ENCODE peak calls at places on chromosome 19, in eight cellular contexts. One of them, this sample, is unnamed.

GRCh38 chr19:56622374-56622773 is 20.6 kb upstream of the SMIM17 start:
- DNase-seq in CD8-positive, alpha-beta memory T cell: no peak
- DNase-seq in mucosa of gallbladder: no peak
- DNase-seq in T47D: no peak
- DNase-seq in activated CD4-positive, alpha-beta T cell treated with anti-CD3 and anti-CD28 coated beads for 4 hours: no peak
- DNase-seq in AG09309: no peak
- DNase-seq in neural progenitor cell: no peak
- DNase-seq in HTR-8/SVneo: no peak
- DNase-seq in this sample: no peak

GRCh38 chr19:10010247-10010691 is at the start of gene COL5A3:
- DNase-seq in neural progenitor cell: peak
- DNase-seq in T47D: no peak
- DNase-seq in AG09309: no peak
- DNase-seq in activated CD4-positive, alpha-beta T cell treated with anti-CD3 and anti-CD28 coated beads for 4 hours: no peak
- DNase-seq in mucosa of gallbladder: peak
- DNase-seq in HTR-8/SVneo: no peak
- DNase-seq in CD8-positive, alpha-beta memory T cell: no peak
- DNase-seq in this sample: no peak

GRCh38 chr19:8571006-8571411 is 6.2 kb downstream of the MYO1F start:
- DNase-seq in T47D: peak
- DNase-seq in CD8-positive, alpha-beta memory T cell: peak
- DNase-seq in neural progenitor cell: no peak
- DNase-seq in AG09309: no peak
- DNase-seq in HTR-8/SVneo: peak
- DNase-seq in activated CD4-positive, alpha-beta T cell treated with anti-CD3 and anti-CD28 coated beads for 4 hours: peak
- DNase-seq in mucosa of gallbladder: peak
- DNase-seq in this sample: no peak

GRCh38 chr19:10566658-10567410 is 1.0 kb upstream of the KRI1 start:
- DNase-seq in neural progenitor cell: no peak
- DNase-seq in AG09309: no peak
- DNase-seq in T47D: no peak
- DNase-seq in activated CD4-positive, alpha-beta T cell treated with anti-CD3 and anti-CD28 coated beads for 4 hours: peak
- DNase-seq in mucosa of gallbladder: no peak
- DNase-seq in HTR-8/SVneo: no peak
- DNase-seq in CD8-positive, alpha-beta memory T cell: peak
- DNase-seq in this sample: peak

GRCh38 chr19:6023085-6023682 is 45.2 kb upstream of the RANBP3 start:
- DNase-seq in activated CD4-positive, alpha-beta T cell treated with anti-CD3 and anti-CD28 coated beads for 4 hours: no peak
- DNase-seq in HTR-8/SVneo: peak
- DNase-seq in T47D: no peak
- DNase-seq in neural progenitor cell: no peak
- DNase-seq in mucosa of gallbladder: no peak
- DNase-seq in CD8-positive, alpha-beta memory T cell: peak
- DNase-seq in AG09309: no peak
- DNase-seq in this sample: no peak

GRCh38 chr19:5593245-5593962 is 25.7 kb upstream of the TINCR start:
- DNase-seq in HTR-8/SVneo: no peak
- DNase-seq in mucosa of gallbladder: no peak
- DNase-seq in neural progenitor cell: no peak
- DNase-seq in activated CD4-positive, alpha-beta T cell treated with anti-CD3 and anti-CD28 coated beads for 4 hours: no peak
- DNase-seq in CD8-positive, alpha-beta memory T cell: no peak
- DNase-seq in AG09309: no peak
- DNase-seq in T47D: no peak
- DNase-seq in this sample: no peak

GRCh38 chr19:31356587-31357314 is 7.5 kb upstream of the TSHZ3 start:
- DNase-seq in activated CD4-positive, alpha-beta T cell treated with anti-CD3 and anti-CD28 coated beads for 4 hours: peak
- DNase-seq in T47D: no peak
- DNase-seq in HTR-8/SVneo: no peak
- DNase-seq in neural progenitor cell: peak
- DNase-seq in CD8-positive, alpha-beta memory T cell: peak
- DNase-seq in AG09309: no peak
- DNase-seq in mucosa of gallbladder: no peak
- DNase-seq in this sample: no peak

GRCh38 chr19:3031607-3031867 is 2.5 kb upstream of the TLE2 start:
- DNase-seq in activated CD4-positive, alpha-beta T cell treated with anti-CD3 and anti-CD28 coated beads for 4 hours: no peak
- DNase-seq in HTR-8/SVneo: no peak
- DNase-seq in AG09309: no peak
- DNase-seq in CD8-positive, alpha-beta memory T cell: no peak
- DNase-seq in mucosa of gallbladder: no peak
- DNase-seq in T47D: no peak
- DNase-seq in neural progenitor cell: no peak
- DNase-seq in this sample: no peak

GRCh38 chr19:17553256-17553655 is 2.2 kb upstream of the COLGALT1 start:
- DNase-seq in mucosa of gallbladder: peak
- DNase-seq in AG09309: peak
- DNase-seq in T47D: no peak
- DNase-seq in CD8-positive, alpha-beta memory T cell: no peak
- DNase-seq in activated CD4-positive, alpha-beta T cell treated with anti-CD3 and anti-CD28 coated beads for 4 hours: no peak
- DNase-seq in HTR-8/SVneo: peak
- DNase-seq in neural progenitor cell: peak
- DNase-seq in this sample: no peak

GRCh38 chr19:6086081-6086858 is 24.0 kb downstream of the RFX2 start:
- DNase-seq in AG09309: no peak
- DNase-seq in T47D: no peak
- DNase-seq in CD8-positive, alpha-beta memory T cell: no peak
- DNase-seq in neural progenitor cell: no peak
- DNase-seq in activated CD4-positive, alpha-beta T cell treated with anti-CD3 and anti-CD28 coated beads for 4 hours: no peak
- DNase-seq in HTR-8/SVneo: no peak
- DNase-seq in mucosa of gallbladder: no peak
- DNase-seq in this sample: no peak

GRCh38 chr19:55526216-55527196 is 10.4 kb downstream of the SBK2 start:
- DNase-seq in CD8-positive, alpha-beta memory T cell: no peak
- DNase-seq in neural progenitor cell: no peak
- DNase-seq in activated CD4-positive, alpha-beta T cell treated with anti-CD3 and anti-CD28 coated beads for 4 hours: no peak
- DNase-seq in AG09309: no peak
- DNase-seq in mucosa of gallbladder: peak
- DNase-seq in HTR-8/SVneo: no peak
- DNase-seq in T47D: peak
- DNase-seq in this sample: no peak

GRCh38 chr19:56085571-56086275 is 35.4 kb downstream of the ZNF787 start:
- DNase-seq in HTR-8/SVneo: no peak
- DNase-seq in mucosa of gallbladder: no peak
- DNase-seq in T47D: no peak
- DNase-seq in CD8-positive, alpha-beta memory T cell: no peak
- DNase-seq in activated CD4-positive, alpha-beta T cell treated with anti-CD3 and anti-CD28 coated beads for 4 hours: no peak
- DNase-seq in neural progenitor cell: no peak
- DNase-seq in AG09309: no peak
- DNase-seq in this sample: no peak

GRCh38 chr19:41887711-41888382 is 4.9 kb downstream of the ARHGEF1 start:
- DNase-seq in HTR-8/SVneo: peak
- DNase-seq in neural progenitor cell: no peak
- DNase-seq in CD8-positive, alpha-beta memory T cell: peak
- DNase-seq in mucosa of gallbladder: peak
- DNase-seq in activated CD4-positive, alpha-beta T cell treated with anti-CD3 and anti-CD28 coated beads for 4 hours: peak
- DNase-seq in AG09309: no peak
- DNase-seq in T47D: peak
- DNase-seq in this sample: peak

GRCh38 chr19:40691421-40692211 is 1.2 kb upstream of the NUMBL start:
- DNase-seq in activated CD4-positive, alpha-beta T cell treated with anti-CD3 and anti-CD28 coated beads for 4 hours: no peak
- DNase-seq in T47D: no peak
- DNase-seq in CD8-positive, alpha-beta memory T cell: no peak
- DNase-seq in HTR-8/SVneo: no peak
- DNase-seq in mucosa of gallbladder: no peak
- DNase-seq in neural progenitor cell: peak
- DNase-seq in AG09309: no peak
- DNase-seq in this sample: no peak

GRCh38 chr19:48982280-48982679 is 10.8 kb downstream of the GYS1 start:
- DNase-seq in mucosa of gallbladder: no peak
- DNase-seq in neural progenitor cell: peak
- DNase-seq in HTR-8/SVneo: no peak
- DNase-seq in activated CD4-positive, alpha-beta T cell treated with anti-CD3 and anti-CD28 coated beads for 4 hours: no peak
- DNase-seq in CD8-positive, alpha-beta memory T cell: no peak
- DNase-seq in T47D: peak
- DNase-seq in AG09309: no peak
- DNase-seq in this sample: no peak

GRCh38 chr19:18232540-18233223 is 6.4 kb upstream of the PDE4C start:
- DNase-seq in activated CD4-positive, alpha-beta T cell treated with anti-CD3 and anti-CD28 coated beads for 4 hours: no peak
- DNase-seq in mucosa of gallbladder: no peak
- DNase-seq in CD8-positive, alpha-beta memory T cell: no peak
- DNase-seq in AG09309: no peak
- DNase-seq in neural progenitor cell: no peak
- DNase-seq in HTR-8/SVneo: no peak
- DNase-seq in T47D: no peak
- DNase-seq in this sample: no peak

GRCh38 chr19:38684078-38684861 is 36.8 kb downstream of the ACTN4 start:
- DNase-seq in activated CD4-positive, alpha-beta T cell treated with anti-CD3 and anti-CD28 coated beads for 4 hours: no peak
- DNase-seq in neural progenitor cell: no peak
- DNase-seq in AG09309: peak
- DNase-seq in CD8-positive, alpha-beta memory T cell: peak
- DNase-seq in HTR-8/SVneo: peak
- DNase-seq in T47D: no peak
- DNase-seq in mucosa of gallbladder: peak
- DNase-seq in this sample: no peak

GRCh38 chr19:50829801-50830200 is 3.6 kb downstream of the KLK15 start:
- DNase-seq in CD8-positive, alpha-beta memory T cell: no peak
- DNase-seq in neural progenitor cell: no peak
- DNase-seq in T47D: no peak
- DNase-seq in mucosa of gallbladder: no peak
- DNase-seq in AG09309: no peak
- DNase-seq in HTR-8/SVneo: no peak
- DNase-seq in activated CD4-positive, alpha-beta T cell treated with anti-CD3 and anti-CD28 coated beads for 4 hours: no peak
- DNase-seq in this sample: no peak

GRCh38 chr19:34309368-34310138 is 55.2 kb downstream of the GARRE1 start:
- DNase-seq in T47D: no peak
- DNase-seq in mucosa of gallbladder: no peak
- DNase-seq in neural progenitor cell: no peak
- DNase-seq in CD8-positive, alpha-beta memory T cell: no peak
- DNase-seq in activated CD4-positive, alpha-beta T cell treated with anti-CD3 and anti-CD28 coated beads for 4 hours: no peak
- DNase-seq in HTR-8/SVneo: no peak
- DNase-seq in AG09309: no peak
- DNase-seq in this sample: no peak

GRCh38 chr19:42317535-42317934 is 4.4 kb downstream of the TMEM145 start:
- DNase-seq in mucosa of gallbladder: no peak
- DNase-seq in T47D: no peak
- DNase-seq in AG09309: no peak
- DNase-seq in activated CD4-positive, alpha-beta T cell treated with anti-CD3 and anti-CD28 coated beads for 4 hours: no peak
- DNase-seq in HTR-8/SVneo: no peak
- DNase-seq in neural progenitor cell: no peak
- DNase-seq in CD8-positive, alpha-beta memory T cell: no peak
- DNase-seq in this sample: no peak

GRCh38 chr19:16611121-16611520 is 16.9 kb downstream of the MED26 start:
- DNase-seq in AG09309: no peak
- DNase-seq in T47D: no peak
- DNase-seq in mucosa of gallbladder: no peak
- DNase-seq in CD8-positive, alpha-beta memory T cell: no peak
- DNase-seq in activated CD4-positive, alpha-beta T cell treated with anti-CD3 and anti-CD28 coated beads for 4 hours: no peak
- DNase-seq in HTR-8/SVneo: no peak
- DNase-seq in neural progenitor cell: no peak
- DNase-seq in this sample: no peak

GRCh38 chr19:1252818-1253513 is 4.6 kb downstream of the MIDN start:
- DNase-seq in T47D: peak
- DNase-seq in neural progenitor cell: no peak
- DNase-seq in mucosa of gallbladder: peak
- DNase-seq in CD8-positive, alpha-beta memory T cell: peak
- DNase-seq in activated CD4-positive, alpha-beta T cell treated with anti-CD3 and anti-CD28 coated beads for 4 hours: peak
- DNase-seq in HTR-8/SVneo: no peak
- DNase-seq in AG09309: peak
- DNase-seq in this sample: peak

GRCh38 chr19:9586764-9587163 is 2.5 kb upstream of the ZNF121 start:
- DNase-seq in mucosa of gallbladder: peak
- DNase-seq in AG09309: no peak
- DNase-seq in HTR-8/SVneo: peak
- DNase-seq in activated CD4-positive, alpha-beta T cell treated with anti-CD3 and anti-CD28 coated beads for 4 hours: peak
- DNase-seq in CD8-positive, alpha-beta memory T cell: peak
- DNase-seq in neural progenitor cell: peak
- DNase-seq in T47D: peak
- DNase-seq in this sample: peak

GRCh38 chr19:42280761-42281174 is 11.7 kb downstream of the CIC start:
- DNase-seq in activated CD4-positive, alpha-beta T cell treated with anti-CD3 and anti-CD28 coated beads for 4 hours: peak
- DNase-seq in AG09309: no peak
- DNase-seq in CD8-positive, alpha-beta memory T cell: peak
- DNase-seq in T47D: no peak
- DNase-seq in mucosa of gallbladder: peak
- DNase-seq in HTR-8/SVneo: no peak
- DNase-seq in neural progenitor cell: peak
- DNase-seq in this sample: no peak

GRCh38 chr19:38386300-38386967 is 1.4 kb downstream of the GGN start:
- DNase-seq in mucosa of gallbladder: no peak
- DNase-seq in activated CD4-positive, alpha-beta T cell treated with anti-CD3 and anti-CD28 coated beads for 4 hours: no peak
- DNase-seq in T47D: no peak
- DNase-seq in AG09309: no peak
- DNase-seq in CD8-positive, alpha-beta memory T cell: no peak
- DNase-seq in neural progenitor cell: peak
- DNase-seq in HTR-8/SVneo: no peak
- DNase-seq in this sample: no peak

GRCh38 chr19:30046522-30046921 is 104.5 kb downstream of the URI1 start:
- DNase-seq in mucosa of gallbladder: no peak
- DNase-seq in AG09309: no peak
- DNase-seq in HTR-8/SVneo: no peak
- DNase-seq in CD8-positive, alpha-beta memory T cell: no peak
- DNase-seq in activated CD4-positive, alpha-beta T cell treated with anti-CD3 and anti-CD28 coated beads for 4 hours: no peak
- DNase-seq in neural progenitor cell: peak
- DNase-seq in T47D: no peak
- DNase-seq in this sample: peak

GRCh38 chr19:40424637-40425449 is 949 bp downstream of the SERTAD1 start:
- DNase-seq in HTR-8/SVneo: no peak
- DNase-seq in AG09309: no peak
- DNase-seq in neural progenitor cell: peak
- DNase-seq in mucosa of gallbladder: no peak
- DNase-seq in T47D: no peak
- DNase-seq in activated CD4-positive, alpha-beta T cell treated with anti-CD3 and anti-CD28 coated beads for 4 hours: no peak
- DNase-seq in CD8-positive, alpha-beta memory T cell: no peak
- DNase-seq in this sample: no peak

GRCh38 chr19:797528-798414 is 519 bp downstream of the PTBP1 start:
- DNase-seq in CD8-positive, alpha-beta memory T cell: peak
- DNase-seq in T47D: peak
- DNase-seq in activated CD4-positive, alpha-beta T cell treated with anti-CD3 and anti-CD28 coated beads for 4 hours: peak
- DNase-seq in AG09309: peak
- DNase-seq in mucosa of gallbladder: peak
- DNase-seq in HTR-8/SVneo: peak
- DNase-seq in neural progenitor cell: peak
- DNase-seq in this sample: peak